ENCODE peak calls at places on chromosomes 1 and 21, in eight cellular contexts. L is left kidney; S is mucosa of gallbladder; T is osteocyte; E is left lung; F is sciatic nerve; R is effector CD4-positive, alpha-beta T cell; J is fibroblast of mammary gland. Y is an unnamed sample.

GRCh38 chr1:36924282-36924791 is 110.0 kb downstream of the GRIK3 start:
- DNase-seq in L (peak), S (peak), T (no peak), E (no peak), F (peak), R (no peak), J (peak), Y (no peak)

GRCh38 chr1:150093805-150094204 is 26.2 kb downstream of the VPS45 start:
- DNase-seq in L (no peak), S (no peak), T (no peak), E (no peak), F (no peak), R (no peak), J (no peak), Y (no peak)

GRCh38 chr1:225426395-225427248 is 1.2 kb downstream of the LBR start:
- DNase-seq in L (peak), S (no peak), T (no peak), E (peak), F (no peak), R (no peak), J (peak), Y (no peak)

GRCh38 chr1:88014126-88014525 is 669.9 kb upstream of the PKN2 start:
- DNase-seq in L (no peak), S (no peak), T (no peak), E (no peak), F (no peak), R (no peak), J (no peak), Y (no peak)

GRCh38 chr21:42609806-42610205 is 43.6 kb upstream of the PDE9A start:
- DNase-seq in L (no peak), S (no peak), T (no peak), E (no peak), F (no peak), R (no peak), J (no peak), Y (no peak)

GRCh38 chr1:247406014-247406656 is 9.8 kb upstream of the NLRP3 start:
- DNase-seq in L (no peak), S (no peak), T (no peak), E (no peak), F (no peak), R (no peak), J (no peak), Y (no peak)

GRCh38 chr1:109740615-109741373 is at the start of gene GSTM3:
- DNase-seq in L (peak), S (no peak), T (peak), E (no peak), F (no peak), R (no peak), J (no peak), Y (no peak)

GRCh38 chr1:71350330-71350729 is 269.5 kb upstream of the ZRANB2 start:
- DNase-seq in L (no peak), S (no peak), T (no peak), E (no peak), F (no peak), R (no peak), J (no peak), Y (no peak)

GRCh38 chr1:66752671-66753371 is 562 bp downstream of the DYNLT5 start:
- DNase-seq in L (no peak), S (no peak), T (no peak), E (peak), F (no peak), R (no peak), J (no peak), Y (no peak)

GRCh38 chr21:45891388-45892155 is 90.0 kb upstream of the COL6A1 start:
- DNase-seq in L (no peak), S (no peak), T (no peak), E (peak), F (no peak), R (no peak), J (no peak), Y (peak)

GRCh38 chr21:31158789-31159581 is 120.7 kb upstream of the KRTAP19-8 start:
- DNase-seq in L (no peak), S (no peak), T (no peak), E (no peak), F (no peak), R (no peak), J (no peak), Y (peak)

GRCh38 chr1:12075195-12076114 is 12.4 kb downstream of the TNFRSF8 start:
- DNase-seq in L (peak), S (peak), T (no peak), E (no peak), F (no peak), R (no peak), J (peak), Y (no peak)

GRCh38 chr1:101219919-101220695 is 16.7 kb upstream of the S1PR1 start:
- DNase-seq in L (no peak), S (no peak), T (no peak), E (no peak), F (no peak), R (no peak), J (no peak), Y (peak)

GRCh38 chr1:156676820-156677615 is at the start of gene NES:
- DNase-seq in L (peak), S (peak), T (no peak), E (peak), F (peak), R (no peak), J (peak), Y (peak)

GRCh38 chr1:85611390-85611789 is 30.8 kb downstream of the CCN1 start:
- DNase-seq in L (no peak), S (no peak), T (no peak), E (no peak), F (no peak), R (no peak), J (peak), Y (no peak)

GRCh38 chr1:28062806-28063205 is 25.6 kb downstream of the EYA3 start:
- DNase-seq in L (peak), S (no peak), T (no peak), E (no peak), F (no peak), R (no peak), J (peak), Y (no peak)

GRCh38 chr21:16741228-16741665 is 771.6 kb upstream of the CXADR start:
- DNase-seq in L (peak), S (no peak), T (no peak), E (no peak), F (no peak), R (no peak), J (peak), Y (no peak)

GRCh38 chr1:167432780-167433179 is 85.5 kb downstream of the CD247 start:
- DNase-seq in L (no peak), S (no peak), T (no peak), E (no peak), F (no peak), R (no peak), J (no peak), Y (no peak)

GRCh38 chr1:212285685-212286436 is 651 bp downstream of the PPP2R5A start:
- DNase-seq in L (peak), S (peak), T (peak), E (peak), F (peak), R (peak), J (peak), Y (peak)

GRCh38 chr1:192190066-192190465 is 31.8 kb downstream of the RGS18 start:
- DNase-seq in L (no peak), S (no peak), T (no peak), E (no peak), F (no peak), R (no peak), J (no peak), Y (no peak)

GRCh38 chr1:32972814-32973428 is 8.3 kb upstream of the RNF19B start:
- DNase-seq in L (peak), S (peak), T (peak), E (peak), F (peak), R (no peak), J (no peak), Y (peak)

GRCh38 chr1:44835738-44836675 is 7.0 kb downstream of the PTCH2 start:
- DNase-seq in L (peak), S (peak), T (peak), E (peak), F (peak), R (peak), J (peak), Y (peak)

GRCh38 chr1:224503161-224504118 is 68.8 kb upstream of the WDR26 start:
- DNase-seq in L (peak), S (peak), T (peak), E (peak), F (peak), R (no peak), J (peak), Y (peak)

GRCh38 chr21:41251961-41252642 is 64.5 kb upstream of the FAM3B start:
- DNase-seq in L (no peak), S (no peak), T (peak), E (no peak), F (no peak), R (no peak), J (peak), Y (no peak)

GRCh38 chr1:93591833-93592635 is 89.6 kb downstream of the BCAR3 start:
- DNase-seq in L (peak), S (peak), T (no peak), E (no peak), F (no peak), R (no peak), J (no peak), Y (no peak)

GRCh38 chr1:40308036-40308727 is 8.9 kb downstream of the COL9A2 start:
- DNase-seq in L (no peak), S (no peak), T (no peak), E (no peak), F (no peak), R (no peak), J (no peak), Y (peak)

GRCh38 chr1:242129103-242129502 is 130.2 kb upstream of the MAP1LC3C start:
- DNase-seq in L (peak), S (no peak), T (no peak), E (no peak), F (no peak), R (no peak), J (peak), Y (no peak)

GRCh38 chr1:33045246-33045645 is 8.6 kb upstream of the AK2 start:
- DNase-seq in L (no peak), S (peak), T (no peak), E (peak), F (no peak), R (no peak), J (no peak), Y (no peak)

GRCh38 chr1:213570487-213570886 is 417.3 kb upstream of the PROX1 start:
- DNase-seq in L (no peak), S (no peak), T (no peak), E (no peak), F (no peak), R (no peak), J (peak), Y (no peak)

GRCh38 chr21:37546299-37546908 is 179.8 kb downstream of the DYRK1A start:
- DNase-seq in L (peak), S (no peak), T (peak), E (no peak), F (no peak), R (no peak), J (no peak), Y (no peak)

GRCh38 chr1:166920561-166921475 is 44.8 kb upstream of the TADA1 start:
- DNase-seq in L (peak), S (no peak), T (no peak), E (peak), F (no peak), R (no peak), J (no peak), Y (peak)

GRCh38 chr1:207032528-207033017 is at the start of gene C1orf116:
- DNase-seq in L (peak), S (peak), T (no peak), E (no peak), F (no peak), R (no peak), J (no peak), Y (no peak)

GRCh38 chr1:3727042-3727824 is 25.0 kb upstream of the CCDC27 start:
- DNase-seq in L (peak), S (no peak), T (no peak), E (peak), F (no peak), R (no peak), J (peak), Y (no peak)

GRCh38 chr1:245166471-245166885 is 11.7 kb downstream of the KIF26B start:
- DNase-seq in L (no peak), S (no peak), T (no peak), E (no peak), F (no peak), R (no peak), J (no peak), Y (no peak)

GRCh38 chr1:50967416-50968020 is 2.5 kb upstream of the CDKN2C start:
- DNase-seq in L (no peak), S (no peak), T (no peak), E (no peak), F (no peak), R (no peak), J (peak), Y (no peak)

GRCh38 chr1:248856176-248856575 is 2.7 kb downstream of the ZNF692 start:
- DNase-seq in L (no peak), S (no peak), T (peak), E (no peak), F (no peak), R (no peak), J (no peak), Y (peak)

GRCh38 chr1:215005078-215005477 is 77.5 kb upstream of the KCNK2 start:
- DNase-seq in L (no peak), S (no peak), T (no peak), E (no peak), F (no peak), R (no peak), J (peak), Y (no peak)

GRCh38 chr1:18599096-18599495 is 31.6 kb upstream of the PAX7 start:
- DNase-seq in L (peak), S (no peak), T (no peak), E (no peak), F (no peak), R (no peak), J (no peak), Y (no peak)

GRCh38 chr1:237851209-237851845 is 39.4 kb downstream of the ZP4 start:
- DNase-seq in L (peak), S (peak), T (no peak), E (no peak), F (no peak), R (no peak), J (peak), Y (peak)

GRCh38 chr1:109083495-109083894 is 7.1 kb upstream of the TMEM167B start:
- DNase-seq in L (no peak), S (no peak), T (no peak), E (no peak), F (no peak), R (no peak), J (no peak), Y (no peak)